ENCODE peak calls at places on chromosomes 11 and 22, in nine cellular contexts. W, T, H, D, Y, I, L, B and P are unnamed samples. For H3K36me3 and H3K4me1, the result is how much of the 10 kb centered on the place peaks cover.

GRCh38 chr22:41491379-41492100 is 22.6 kb downstream of the ACO2 start:
- DNase-seq in I (no peak), B (peak), T (no peak), Y (no peak), D (no peak), W (no peak), L (peak), H (no peak), P (no peak)

GRCh38 chr11:113151502-113151901 is 162.9 kb upstream of the TTC12 start:
- DNase-seq in Y (no peak), H (no peak), I (no peak), B (no peak), T (no peak), D (no peak), W (no peak), L (no peak), P (no peak)

GRCh38 chr11:116465056-116465455 is 307.7 kb downstream of the BUD13 start:
- DNase-seq in B (no peak), T (no peak), L (no peak), I (no peak), H (no peak), W (no peak), Y (no peak), D (peak), P (no peak)

GRCh38 chr11:72752088-72752914 is at the start of gene ARAP1:
- DNase-seq in H (peak), W (peak), L (peak), B (peak), T (peak), Y (peak), D (peak), I (peak), P (peak)

GRCh38 chr22:34943830-34944229 is 122.1 kb upstream of the ISX start:
- DNase-seq in T (no peak), L (no peak), H (no peak), I (no peak), D (no peak), W (peak), Y (no peak), B (no peak), P (no peak)

GRCh38 chr22:50276143-50276542 is 6.0 kb upstream of the MAPK11 start:
- DNase-seq in L (peak), H (peak), B (peak), W (no peak), D (no peak), I (no peak), Y (peak), T (no peak), P (peak)

GRCh38 chr11:115929618-115930129 is 425.5 kb upstream of the CADM1 start:
- DNase-seq in I (no peak), Y (no peak), B (peak), H (no peak), T (no peak), D (no peak), W (no peak), L (no peak), P (no peak)

GRCh38 chr11:100445231-100445735 is 241.8 kb upstream of the ARHGAP42 start:
- DNase-seq in B (peak), I (peak), T (no peak), L (no peak), D (peak), Y (peak), W (peak), H (no peak), P (no peak)

GRCh38 chr11:16897460-16898061 is 116.7 kb downstream of the PLEKHA7 start:
- DNase-seq in L (no peak), Y (no peak), B (no peak), H (peak), W (peak), D (no peak), T (no peak), I (no peak), P (no peak)

GRCh38 chr22:44193537-44193896 is 12.8 kb downstream of the PARVG start:
- DNase-seq in H (no peak), B (no peak), Y (no peak), I (no peak), T (no peak), L (no peak), D (peak), W (no peak), P (no peak)

GRCh38 chr11:12248330-12248729 is 129.0 kb upstream of the PARVA start:
- DNase-seq in H (peak), D (no peak), B (peak), T (no peak), I (peak), L (peak), Y (peak), W (peak), P (peak)

GRCh38 chr11:10144954-10145353 is 149.1 kb downstream of the SBF2 start:
- DNase-seq in H (no peak), Y (no peak), B (no peak), D (no peak), I (no peak), W (no peak), T (no peak), L (no peak), P (no peak)

GRCh38 chr22:47678667-47679287 is 916.3 kb downstream of the TBC1D22A start:
- DNase-seq in I (no peak), L (no peak), W (peak), H (peak), D (no peak), T (no peak), B (no peak), Y (no peak), P (no peak)

GRCh38 chr22:49206281-49206680 is 621.4 kb downstream of the BRD1 start:
- DNase-seq in D (no peak), H (peak), W (no peak), T (no peak), L (no peak), B (no peak), Y (no peak), I (no peak), P (no peak)

GRCh38 chr11:14454861-14455632 is 44.6 kb downstream of the COPB1 start:
- DNase-seq in L (peak), Y (peak), B (no peak), W (peak), T (no peak), H (peak), I (no peak), D (no peak), P (no peak)

GRCh38 chr11:123202723-123203122 is 7.7 kb upstream of the CLMP start:
- DNase-seq in W (no peak), B (no peak), L (no peak), H (no peak), Y (no peak), I (no peak), D (no peak), T (no peak), P (no peak)

GRCh38 chr11:81705283-81705682 is 1028.4 kb downstream of the FAM181B start:
- DNase-seq in W (no peak), H (no peak), T (no peak), I (no peak), Y (no peak), L (no peak), B (no peak), D (no peak), P (no peak)

DNA sequence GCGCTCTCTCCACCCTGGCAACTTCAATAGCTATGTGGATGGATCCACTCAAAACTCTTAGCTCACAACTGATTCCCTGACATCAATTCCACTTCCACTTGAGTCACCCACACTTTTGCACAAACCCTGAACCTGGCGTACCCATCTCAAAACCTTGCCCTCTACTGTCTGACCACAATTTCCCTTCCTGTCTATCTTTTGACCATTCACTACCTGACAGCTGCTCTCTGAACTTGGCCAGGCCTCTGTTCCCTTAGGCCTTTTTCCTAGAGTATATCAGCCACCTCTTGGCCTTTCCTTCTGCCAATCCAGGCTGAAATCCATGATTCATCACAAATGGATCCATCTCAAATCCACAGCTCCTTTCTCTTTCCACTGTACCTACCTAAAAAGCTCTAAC is 106.0 kb downstream of the RPL27A start:
- DNase-seq in Y (no peak), B (no peak), H (no peak), D (no peak), I (no peak), T (no peak), L (no peak), W (no peak), P (no peak)
- TF ChIP-seq CTCF in Y (no peak), B (no peak), H (no peak), D (no peak), I (no peak), T (no peak), L (no peak), W (no peak), P (no peak)

DNA sequence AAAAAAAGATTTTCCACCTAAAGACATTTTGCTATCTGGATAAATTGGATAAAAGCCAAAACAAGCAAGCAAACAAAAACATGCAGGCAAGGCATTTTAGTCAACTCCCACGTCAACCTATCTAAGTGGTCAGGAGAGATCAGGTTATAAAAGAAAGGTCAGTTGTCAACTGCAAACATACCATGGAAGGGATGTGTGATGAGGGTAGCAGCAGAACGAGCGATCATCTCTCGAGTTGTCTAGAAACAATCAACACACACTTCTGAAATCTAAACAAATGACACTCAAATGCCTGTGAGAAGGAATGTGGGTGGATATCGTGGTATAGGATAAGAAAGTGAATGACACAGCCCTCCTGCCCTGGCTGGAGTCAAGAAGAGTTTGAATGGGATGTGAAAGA is 10.9 kb downstream of the MTCH2 start:
- DNase-seq in I (no peak), L (peak), T (no peak), H (no peak), B (no peak), D (no peak), W (no peak), Y (no peak), P (no peak)
- H3K36me3 ChIP-seq in I (half or more), L (under half), T (half or more), H (half or more), B (under half), D (under half), W (under half), Y (under half), P (half or more)

GRCh38 chr11:64875369-64876225 is 2.8 kb downstream of the EHD1 start:
- DNase-seq in L (no peak), H (no peak), I (no peak), B (no peak), T (no peak), Y (peak), D (no peak), W (no peak), P (no peak)
- H3K4me1 ChIP-seq in L (under half), H (under half), I (half or more), B (under half), T (under half), Y (half or more), D (under half), W (under half), P (half or more)

DNA sequence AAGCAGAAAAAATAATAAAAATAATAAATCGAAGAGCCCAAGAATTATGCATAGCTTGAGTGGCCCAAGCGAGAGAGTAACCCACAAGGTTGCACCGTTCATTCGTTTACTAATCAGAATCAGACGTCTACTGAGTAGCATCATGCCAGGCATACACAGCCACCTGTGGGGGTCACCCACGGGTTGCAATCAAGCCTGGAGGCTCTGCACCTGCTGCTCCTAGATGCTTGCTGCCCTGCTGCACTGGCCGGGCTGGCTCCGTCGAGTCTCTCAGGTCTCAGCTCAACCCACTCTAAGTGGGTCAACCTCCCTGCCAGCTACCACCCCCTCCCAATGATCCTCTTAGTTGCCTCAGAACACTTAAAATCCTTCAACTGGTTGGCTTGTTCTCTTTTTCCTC is 2.0 kb upstream of the TESMIN start:
- DNase-seq in B (no peak), W (no peak), L (no peak), D (no peak), I (no peak), T (no peak), Y (no peak), H (no peak), P (no peak)
- TF ChIP-seq CTCF in B (no peak), W (no peak), L (no peak), D (no peak), I (no peak), T (no peak), Y (no peak), H (no peak), P (no peak)